ENCODE peak calls at places on chromosomes 11 and 22, in seven cellular contexts. T, U, W, R, B, N and O are unnamed samples.

GRCh38 chr11:34427171-34427805 is 11.4 kb upstream of the CAT start:
- DNase-seq in T (no peak), U (no peak), W (no peak), R (peak), B (peak), N (no peak), O (no peak)

GRCh38 chr11:127412722-127413121 is 412.2 kb upstream of the KIRREL3 start:
- DNase-seq in T (no peak), U (no peak), W (no peak), R (no peak), B (no peak), N (no peak), O (no peak)

GRCh38 chr11:129210831-129211181 is 18.7 kb upstream of the ARHGAP32 start:
- DNase-seq in T (no peak), U (no peak), W (no peak), R (no peak), B (no peak), N (peak), O (no peak)

GRCh38 chr11:17642370-17642769 is 77.0 kb upstream of the MYOD1 start:
- DNase-seq in T (no peak), U (no peak), W (no peak), R (no peak), B (no peak), N (no peak), O (no peak)

GRCh38 chr11:266676-267439 is 11.3 kb upstream of the NLRP6 start:
- DNase-seq in T (no peak), U (no peak), W (peak), R (no peak), B (no peak), N (peak), O (peak)

GRCh38 chr11:1574256-1575242 is 2.5 kb upstream of the DUSP8 start:
- DNase-seq in T (peak), U (no peak), W (peak), R (no peak), B (peak), N (peak), O (peak)

GRCh38 chr11:20089796-20090653 is 70.2 kb downstream of the DBX1 start:
- DNase-seq in T (no peak), U (no peak), W (no peak), R (no peak), B (no peak), N (no peak), O (no peak)

GRCh38 chr22:30201970-30202369 is 44.6 kb downstream of the LIF start:
- DNase-seq in T (no peak), U (no peak), W (no peak), R (no peak), B (no peak), N (no peak), O (no peak)

GRCh38 chr22:26196657-26197056 is 27.4 kb downstream of the SEZ6L start:
- DNase-seq in T (no peak), U (no peak), W (no peak), R (no peak), B (no peak), N (no peak), O (no peak)

GRCh38 chr11:4072668-4073285 is 21.8 kb upstream of the RRM1 start:
- DNase-seq in T (peak), U (no peak), W (no peak), R (peak), B (peak), N (peak), O (peak)

GRCh38 chr11:21426931-21427330 is 757.5 kb downstream of the NELL1 start:
- DNase-seq in T (no peak), U (no peak), W (no peak), R (no peak), B (no peak), N (no peak), O (no peak)